ENCODE peak calls at places on chromosome 14, in eight cellular contexts. F is fibroblast of lung, T is body of pancreas, R is heart left ventricle, N is heart right ventricle, M is WERI-Rb-1, G is Peyer's patch, I is uterus. S is an unnamed sample. For H3K9me3, the result is how much of the 10 kb centered on the place peaks cover.

GRCh38 chr14:53963491-53964227 is 7.0 kb upstream of the BMP4 start:
- DNase-seq in F (peak), T (peak), R (no peak), G (no peak), N (peak), I (no peak), M (no peak), S (no peak)

GRCh38 chr14:98889107-98889835 is 382.7 kb downstream of the BCL11B start:
- DNase-seq in I (no peak), T (no peak), R (no peak), G (no peak), F (no peak), M (no peak), N (no peak), S (no peak)

GRCh38 chr14:102517412-102518062 is 8.0 kb upstream of the ANKRD9 start:
- DNase-seq in M (peak), N (peak), R (peak), G (no peak), F (no peak), I (no peak), T (no peak), S (peak)

GRCh38 chr14:37116933-37117844 is 55.2 kb downstream of the SLC25A21 start:
- DNase-seq in T (no peak), R (no peak), I (no peak), M (no peak), G (no peak), F (peak), N (no peak), S (no peak)

GRCh38 chr14:89041245-89041585 is 216.8 kb downstream of the TTC8 start:
- DNase-seq in N (peak), F (no peak), M (no peak), I (no peak), T (peak), R (no peak), G (no peak), S (peak)

GRCh38 chr14:35878272-35879140 is 52.4 kb downstream of the BRMS1L start:
- DNase-seq in N (no peak), I (peak), M (no peak), G (no peak), T (peak), F (peak), R (no peak), S (no peak)

GRCh38 chr14:93987815-93988476 is 9.2 kb upstream of the CCDC197 start:
- DNase-seq in T (no peak), N (no peak), F (no peak), I (no peak), G (no peak), M (no peak), R (no peak), S (no peak)

GRCh38 chr14:23675906-23676305 is 39.7 kb downstream of the DHRS2 start:
- DNase-seq in N (no peak), I (no peak), R (no peak), M (peak), T (no peak), F (no peak), G (no peak), S (no peak)

GRCh38 chr14:90461425-90461824 is 64.6 kb downstream of the CALM1 start:
- DNase-seq in M (no peak), T (no peak), I (no peak), R (no peak), G (no peak), N (no peak), F (no peak), S (no peak)

GRCh38 chr14:30875788-30876053 is 1.4 kb downstream of the COCH start:
- DNase-seq in G (no peak), I (no peak), F (no peak), R (no peak), M (no peak), N (no peak), T (no peak), S (no peak)
- H3K4me3 ChIP-seq in G (no peak), I (no peak), F (no peak), R (no peak), M (no peak), N (no peak), T (no peak), S (no peak)

DNA sequence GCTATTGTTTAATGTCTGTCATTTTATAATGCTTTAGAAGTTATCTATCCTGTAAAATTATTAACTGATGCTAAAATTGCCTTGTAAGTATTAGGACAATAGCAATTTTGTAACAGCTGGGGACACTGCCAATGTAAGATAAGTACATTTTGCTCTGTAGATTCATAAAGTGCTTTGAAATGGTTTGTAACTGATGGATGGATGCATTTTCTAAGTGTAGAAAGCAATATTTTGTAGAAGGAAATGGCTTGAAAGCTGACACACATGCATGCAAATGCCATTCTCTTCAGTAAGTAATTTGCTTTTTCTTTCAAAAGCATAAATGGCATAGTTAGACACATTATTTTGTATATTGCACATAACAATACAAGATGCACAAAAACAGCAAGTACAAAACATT is 129.8 kb downstream of the FOXG1 start:
- DNase-seq in G (no peak), R (no peak), T (no peak), M (no peak), N (no peak), F (no peak), I (no peak), S (no peak)
- H3K9me3 ChIP-seq in G (under half), R (under half), T (under half), M (under half), N (under half), F (under half), I (under half), S (under half)

GRCh38 chr14:21300892-21301291 is 21.0 kb downstream of the RPGRIP1 start:
- DNase-seq in F (no peak), N (peak), M (no peak), T (peak), G (peak), I (no peak), R (peak), S (no peak)
- H3K4me3 ChIP-seq in F (peak), N (peak), M (no peak), T (no peak), G (peak), I (no peak), R (peak), S (peak)

DNA sequence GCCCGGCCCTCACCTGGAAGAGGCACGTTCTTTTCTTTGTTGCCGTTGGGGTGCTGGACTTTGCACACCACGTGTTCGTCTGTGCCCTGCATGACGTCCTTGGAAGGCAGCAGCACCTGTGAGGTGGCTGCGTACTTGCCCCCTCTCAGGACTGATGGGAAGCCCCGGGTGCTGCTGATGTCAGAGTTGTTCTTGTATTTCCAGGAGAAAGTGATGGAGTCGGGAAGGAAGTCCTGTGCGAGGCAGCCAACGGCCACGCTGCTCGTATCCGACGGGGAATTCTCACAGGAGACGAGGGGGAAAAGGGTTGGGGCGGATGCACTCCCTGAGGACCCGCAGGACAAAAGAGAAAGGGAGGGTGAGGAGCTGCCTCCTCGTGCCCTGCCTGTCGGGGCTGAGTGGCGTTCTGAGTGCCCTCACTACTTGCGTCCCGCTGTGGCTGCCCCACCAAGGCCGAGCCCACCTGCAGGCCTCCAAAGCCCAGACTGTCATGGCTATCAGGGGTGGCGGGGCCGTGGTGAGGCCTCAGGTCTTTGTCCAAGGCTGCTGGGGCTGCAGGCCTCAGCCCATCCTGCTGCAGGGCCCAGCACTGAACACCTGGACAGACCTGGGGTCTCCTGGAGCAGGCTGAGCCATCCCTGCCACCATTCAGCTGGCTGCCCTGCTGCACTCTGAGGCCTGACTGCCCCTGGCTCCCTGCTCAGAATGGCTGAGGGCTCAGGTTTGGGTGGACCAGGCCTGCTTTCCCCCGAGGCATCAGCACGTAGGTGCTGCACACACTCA is 329.7 kb downstream of the TMEM121 start:
- DNase-seq in R (peak), I (peak), N (no peak), F (no peak), T (peak), G (peak), M (no peak), S (no peak)
- H3K9me3 ChIP-seq in R (under half), I (under half), N (under half), F (under half), T (under half), G (under half), M (under half), S (under half)

GRCh38 chr14:45249847-45250575 is 3.0 kb downstream of the MIS18BP1 start:
- DNase-seq in R (no peak), I (peak), N (no peak), G (no peak), F (peak), T (peak), M (no peak), S (no peak)
- H3K4me3 ChIP-seq in R (no peak), I (peak), N (peak), G (peak), F (peak), T (no peak), M (no peak), S (no peak)

DNA sequence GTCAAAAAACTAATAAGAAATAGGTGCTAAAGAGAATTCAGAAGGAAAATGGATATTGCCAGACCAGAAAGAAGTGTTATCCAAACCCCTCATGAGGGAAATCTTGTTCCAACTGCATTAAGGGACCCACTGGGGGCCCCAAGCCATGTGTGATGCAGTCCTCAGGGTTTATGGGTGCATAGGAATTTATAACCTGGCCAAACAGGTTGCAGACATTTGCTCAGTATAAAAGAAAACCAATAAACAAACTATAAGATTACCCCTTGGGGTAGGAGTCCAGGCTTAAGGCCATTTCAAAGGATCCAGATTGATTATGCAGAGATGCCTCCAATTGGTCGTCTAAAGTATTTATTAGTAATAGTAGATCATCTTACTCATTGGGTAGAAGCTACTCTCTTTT is 240.9 kb upstream of the DIO3 start:
- DNase-seq in R (no peak), I (no peak), T (no peak), M (no peak), F (no peak), N (no peak), G (no peak), S (no peak)
- H3K9me3 ChIP-seq in R (under half), I (under half), T (under half), M (under half), F (under half), N (under half), G (under half), S (under half)

GRCh38 chr14:77039285-77040058 is 11.0 kb upstream of the IRF2BPL start:
- DNase-seq in T (no peak), G (no peak), R (no peak), N (no peak), I (peak), F (peak), M (no peak), S (no peak)
- H3K4me3 ChIP-seq in T (no peak), G (peak), R (peak), N (peak), I (peak), F (peak), M (peak), S (peak)

DNA sequence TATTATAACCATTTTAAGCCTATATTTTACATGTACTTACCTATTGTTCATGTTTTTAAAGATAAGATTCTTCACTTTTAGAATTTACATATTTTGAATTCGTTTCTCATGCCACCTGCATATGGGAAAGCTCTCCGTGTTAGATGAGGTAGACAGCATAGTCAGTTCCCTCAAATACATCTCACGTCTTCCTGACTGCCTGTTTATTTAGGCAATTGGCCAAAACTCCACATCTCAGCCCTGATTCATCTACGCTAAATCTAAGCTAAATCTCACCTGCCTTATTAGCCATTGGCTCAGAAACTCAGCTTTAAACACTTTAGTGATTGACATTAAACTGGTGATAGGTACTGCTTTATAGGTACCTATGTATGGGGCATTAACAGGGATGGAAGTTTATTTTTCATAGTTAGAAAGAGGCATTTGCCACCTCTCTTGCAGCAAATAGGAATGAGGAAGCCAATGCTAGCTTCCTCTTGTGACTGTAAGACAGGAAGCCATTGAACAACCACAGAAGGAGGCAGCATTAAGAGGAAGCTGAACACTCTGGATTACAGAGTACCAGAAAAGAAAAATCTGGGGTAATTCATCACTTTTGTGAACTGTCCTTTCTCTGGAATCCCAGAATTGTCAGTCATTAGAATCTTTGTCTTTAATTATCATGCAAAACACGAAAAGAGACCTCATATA is 111.9 kb downstream of the LRFN5 start:
- DNase-seq in F (no peak), G (no peak), I (no peak), N (no peak), R (no peak), M (no peak), T (no peak), S (no peak)
- H3K9me3 ChIP-seq in F (under half), G (under half), I (under half), N (under half), R (under half), M (under half), T (under half), S (under half)